ENCODE peak calls at places on chromosomes 11 and 22, in five cellular contexts. P is stimulated activated CD8-positive, alpha-beta memory T cell treated with anti-CD3 and anti-CD28 coated beads, Interleukin-15, amount 100 ng/mL, for 4 hours; G is HTR-8/SVneo; C is stimulated activated CD4-positive, alpha-beta T cell treated with anti-CD3 and anti-CD28 coated beads, Interleukin-1b, Interleukin-23, amount 100 ng/mL, for 24 hours; T is mucosa of gallbladder. K is an unnamed sample.

GRCh38 chr11:88016392-88017020 is 158.7 kb downstream of the RAB38 start:
- DNase-seq in P (peak), G (peak), C (peak), T (peak), K (peak)

GRCh38 chr11:125950696-125951645 is 5.1 kb downstream of the VSIG10L2 start:
- DNase-seq in P (no peak), G (no peak), C (no peak), T (peak), K (no peak)

GRCh38 chr11:61305417-61305816 is 10.3 kb upstream of the VWCE start:
- DNase-seq in P (no peak), G (no peak), C (no peak), T (no peak), K (no peak)

GRCh38 chr11:134560566-134561347 is 148.7 kb upstream of the B3GAT1 start:
- DNase-seq in P (no peak), G (no peak), C (no peak), T (peak), K (no peak)

GRCh38 chr22:38953577-38954413 is 3.6 kb upstream of the APOBEC3A start:
- DNase-seq in P (peak), G (no peak), C (peak), T (no peak), K (no peak)

GRCh38 chr11:14242198-14242597 is 116.8 kb downstream of the RRAS2 start:
- DNase-seq in P (no peak), G (no peak), C (no peak), T (no peak), K (no peak)

GRCh38 chr11:43327987-43328386 is 16.2 kb downstream of the API5 start:
- DNase-seq in P (no peak), G (peak), C (no peak), T (peak), K (peak)

GRCh38 chr11:70142171-70142875 is 60.8 kb upstream of the FADD start:
- DNase-seq in P (no peak), G (no peak), C (no peak), T (no peak), K (peak)

GRCh38 chr11:10641314-10642206 is 52.0 kb downstream of the IRAG1 start:
- DNase-seq in P (no peak), G (no peak), C (no peak), T (no peak), K (no peak)

GRCh38 chr11:94774345-94774744 is 6.2 kb downstream of the AMOTL1 start:
- DNase-seq in P (no peak), G (no peak), C (no peak), T (no peak), K (no peak)

K was measured in fibroblast of lung.